ENCODE peak calls at places on chromosomes 11 and 22, in five cellular contexts. One of them, this sample, is unnamed.

GRCh38 chr11:58866788-58867187 is 22.3 kb upstream of the GLYATL2 start:
- DNase-seq in AG09309: no peak
- DNase-seq in lung: no peak
- DNase-seq in gastrocnemius medialis: no peak
- DNase-seq in fibroblast of pulmonary artery: no peak
- DNase-seq in this sample: no peak

GRCh38 chr22:36295247-36295646 is 42.3 kb downstream of the APOL1 start:
- DNase-seq in gastrocnemius medialis: no peak
- DNase-seq in fibroblast of pulmonary artery: no peak
- DNase-seq in lung: no peak
- DNase-seq in AG09309: no peak
- DNase-seq in this sample: no peak

GRCh38 chr11:4539603-4540219 is 5.3 kb upstream of the OR52M1 start:
- DNase-seq in fibroblast of pulmonary artery: peak
- DNase-seq in gastrocnemius medialis: no peak
- DNase-seq in AG09309: peak
- DNase-seq in lung: peak
- DNase-seq in this sample: peak

GRCh38 chr11:26649884-26650283 is 72.0 kb downstream of the SLC5A12 start:
- DNase-seq in AG09309: peak
- DNase-seq in lung: peak
- DNase-seq in fibroblast of pulmonary artery: peak
- DNase-seq in gastrocnemius medialis: no peak
- DNase-seq in this sample: peak

GRCh38 chr11:102390667-102391449 is 43.8 kb downstream of the BIRC2 start:
- DNase-seq in gastrocnemius medialis: peak
- DNase-seq in AG09309: peak
- DNase-seq in lung: peak
- DNase-seq in fibroblast of pulmonary artery: peak
- DNase-seq in this sample: peak

GRCh38 chr11:122229611-122230386 is 113.8 kb upstream of the BLID start:
- DNase-seq in gastrocnemius medialis: no peak
- DNase-seq in AG09309: no peak
- DNase-seq in lung: no peak
- DNase-seq in fibroblast of pulmonary artery: peak
- DNase-seq in this sample: no peak

GRCh38 chr11:105933666-105934065 is 88.4 kb downstream of the MSANTD4 start:
- DNase-seq in gastrocnemius medialis: no peak
- DNase-seq in AG09309: no peak
- DNase-seq in fibroblast of pulmonary artery: no peak
- DNase-seq in lung: no peak
- DNase-seq in this sample: no peak

GRCh38 chr22:40008726-40009125 is 14.0 kb downstream of the FAM83F start:
- DNase-seq in gastrocnemius medialis: no peak
- DNase-seq in AG09309: no peak
- DNase-seq in fibroblast of pulmonary artery: no peak
- DNase-seq in lung: no peak
- DNase-seq in this sample: no peak

GRCh38 chr11:68193018-68193417 is 20.1 kb downstream of the KMT5B start:
- DNase-seq in gastrocnemius medialis: no peak
- DNase-seq in AG09309: no peak
- DNase-seq in fibroblast of pulmonary artery: no peak
- DNase-seq in lung: no peak
- DNase-seq in this sample: no peak

GRCh38 chr11:124745835-124746620 is 6.0 kb downstream of the VSIG2 start:
- DNase-seq in lung: no peak
- DNase-seq in AG09309: no peak
- DNase-seq in fibroblast of pulmonary artery: no peak
- DNase-seq in gastrocnemius medialis: no peak
- DNase-seq in this sample: no peak

GRCh38 chr11:65921033-65921555 is 1.9 kb downstream of the DRAP1 start:
- DNase-seq in lung: no peak
- DNase-seq in AG09309: no peak
- DNase-seq in fibroblast of pulmonary artery: no peak
- DNase-seq in gastrocnemius medialis: no peak
- DNase-seq in this sample: no peak

GRCh38 chr11:74950374-74950969 is 1.4 kb downstream of the SPCS2 start:
- DNase-seq in lung: no peak
- DNase-seq in gastrocnemius medialis: no peak
- DNase-seq in AG09309: no peak
- DNase-seq in fibroblast of pulmonary artery: no peak
- DNase-seq in this sample: no peak

GRCh38 chr11:62054484-62055121 is 69.2 kb upstream of the INCENP start:
- DNase-seq in fibroblast of pulmonary artery: peak
- DNase-seq in gastrocnemius medialis: peak
- DNase-seq in AG09309: peak
- DNase-seq in lung: peak
- DNase-seq in this sample: no peak

GRCh38 chr11:15826826-15827225 is 529.5 kb downstream of the SOX6 start:
- DNase-seq in AG09309: no peak
- DNase-seq in lung: peak
- DNase-seq in fibroblast of pulmonary artery: peak
- DNase-seq in gastrocnemius medialis: no peak
- DNase-seq in this sample: no peak

GRCh38 chr11:128909438-128910125 is 18.4 kb downstream of the KCNJ5 start:
- DNase-seq in lung: no peak
- DNase-seq in fibroblast of pulmonary artery: no peak
- DNase-seq in AG09309: no peak
- DNase-seq in gastrocnemius medialis: no peak
- DNase-seq in this sample: no peak

GRCh38 chr22:43824724-43825485 is 12.8 kb upstream of the EFCAB6 start:
- DNase-seq in lung: no peak
- DNase-seq in AG09309: no peak
- DNase-seq in fibroblast of pulmonary artery: no peak
- DNase-seq in gastrocnemius medialis: no peak
- DNase-seq in this sample: no peak

GRCh38 chr22:38312261-38312800 is 4.9 kb downstream of the CSNK1E start:
- DNase-seq in lung: no peak
- DNase-seq in fibroblast of pulmonary artery: no peak
- DNase-seq in AG09309: no peak
- DNase-seq in gastrocnemius medialis: no peak
- DNase-seq in this sample: no peak

GRCh38 chr11:102225689-102226562 is 91.4 kb upstream of the BIRC3 start:
- DNase-seq in lung: no peak
- DNase-seq in gastrocnemius medialis: no peak
- DNase-seq in AG09309: no peak
- DNase-seq in fibroblast of pulmonary artery: peak
- DNase-seq in this sample: peak

GRCh38 chr11:124753624-124754023 is 1.6 kb upstream of the VSIG2 start:
- DNase-seq in gastrocnemius medialis: no peak
- DNase-seq in AG09309: no peak
- DNase-seq in lung: no peak
- DNase-seq in fibroblast of pulmonary artery: no peak
- DNase-seq in this sample: no peak

GRCh38 chr11:102061276-102061675 is 14.0 kb downstream of the CFAP300 start:
- DNase-seq in gastrocnemius medialis: no peak
- DNase-seq in fibroblast of pulmonary artery: peak
- DNase-seq in lung: no peak
- DNase-seq in AG09309: no peak
- DNase-seq in this sample: no peak

GRCh38 chr22:45891471-45891995 is 85.4 kb downstream of the WNT7B start:
- DNase-seq in AG09309: no peak
- DNase-seq in lung: no peak
- DNase-seq in fibroblast of pulmonary artery: no peak
- DNase-seq in gastrocnemius medialis: no peak
- DNase-seq in this sample: no peak

GRCh38 chr22:24067587-24068376 is 56.7 kb downstream of the CABIN1 start:
- DNase-seq in gastrocnemius medialis: no peak
- DNase-seq in fibroblast of pulmonary artery: no peak
- DNase-seq in AG09309: no peak
- DNase-seq in lung: no peak
- DNase-seq in this sample: no peak

GRCh38 chr11:416757-417621 is 2.2 kb upstream of the SIGIRR start:
- DNase-seq in gastrocnemius medialis: no peak
- DNase-seq in lung: no peak
- DNase-seq in fibroblast of pulmonary artery: peak
- DNase-seq in AG09309: no peak
- DNase-seq in this sample: no peak

GRCh38 chr11:2139118-2139490 is at the start of gene IGF2:
- DNase-seq in lung: no peak
- DNase-seq in AG09309: no peak
- DNase-seq in fibroblast of pulmonary artery: no peak
- DNase-seq in gastrocnemius medialis: no peak
- DNase-seq in this sample: no peak

GRCh38 chr22:44638966-44639739 is 62.9 kb upstream of the PRR5 start:
- DNase-seq in AG09309: no peak
- DNase-seq in gastrocnemius medialis: peak
- DNase-seq in lung: no peak
- DNase-seq in fibroblast of pulmonary artery: peak
- DNase-seq in this sample: no peak

GRCh38 chr11:33377100-33377851 is 120.1 kb downstream of the HIPK3 start:
- DNase-seq in lung: no peak
- DNase-seq in AG09309: no peak
- DNase-seq in gastrocnemius medialis: no peak
- DNase-seq in fibroblast of pulmonary artery: peak
- DNase-seq in this sample: no peak

DNA sequence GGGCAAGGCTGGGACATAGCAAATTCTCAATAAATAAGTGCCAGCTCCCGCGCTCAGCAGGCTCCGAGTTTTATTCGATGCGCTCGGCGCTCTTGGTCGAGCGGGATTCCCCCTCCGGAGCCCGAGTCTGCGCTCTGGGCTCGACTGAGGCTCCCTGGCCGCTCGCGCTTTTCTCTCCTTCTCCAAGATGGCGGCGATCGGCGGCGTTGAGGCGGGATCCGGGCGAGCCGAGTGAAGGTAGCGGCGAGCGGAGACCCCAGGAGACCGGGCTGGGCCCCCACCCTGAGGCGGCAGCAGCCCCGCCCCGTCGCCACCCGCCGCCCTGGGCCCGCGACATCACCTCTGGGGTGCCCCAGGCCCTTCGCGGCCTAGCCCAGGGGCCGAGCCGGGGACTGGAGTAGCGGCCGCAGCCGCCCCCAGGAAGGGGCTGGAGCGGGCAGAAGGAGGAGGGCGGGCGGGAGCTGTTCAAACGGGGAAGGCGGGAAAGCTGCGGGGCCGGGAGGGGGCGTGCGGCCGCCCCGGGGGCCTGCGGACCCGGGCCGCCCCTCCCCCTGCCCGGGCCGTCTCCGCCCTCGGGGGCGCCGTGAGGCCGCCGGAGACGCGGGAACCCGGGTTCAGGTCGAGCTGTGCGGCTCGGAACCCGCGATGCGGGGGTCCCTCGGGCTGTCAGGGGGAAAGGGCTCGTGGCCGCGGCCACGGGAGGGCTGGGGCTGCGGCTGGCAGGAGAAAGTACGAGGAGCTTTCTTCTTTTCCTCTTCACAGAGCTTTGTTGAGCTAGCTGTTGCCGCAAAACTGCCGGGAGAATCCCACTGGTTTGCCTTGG is at the start of gene HMGXB4:
- DNase-seq in gastrocnemius medialis: peak
- DNase-seq in lung: peak
- DNase-seq in AG09309: peak
- DNase-seq in fibroblast of pulmonary artery: peak
- DNase-seq in this sample: peak
- TF ChIP-seq CTCF in gastrocnemius medialis: no peak
- TF ChIP-seq CTCF in lung: no peak
- TF ChIP-seq CTCF in AG09309: no peak
- TF ChIP-seq CTCF in fibroblast of pulmonary artery: no peak
- TF ChIP-seq CTCF in this sample: no peak

GRCh38 chr11:12087075-12087775 is 23.2 kb upstream of the MICAL2 start:
- DNase-seq in fibroblast of pulmonary artery: peak
- DNase-seq in gastrocnemius medialis: no peak
- DNase-seq in lung: no peak
- DNase-seq in AG09309: peak
- DNase-seq in this sample: no peak
- TF ChIP-seq CTCF in fibroblast of pulmonary artery: peak
- TF ChIP-seq CTCF in gastrocnemius medialis: no peak
- TF ChIP-seq CTCF in lung: no peak
- TF ChIP-seq CTCF in AG09309: peak
- TF ChIP-seq CTCF in this sample: no peak

DNA sequence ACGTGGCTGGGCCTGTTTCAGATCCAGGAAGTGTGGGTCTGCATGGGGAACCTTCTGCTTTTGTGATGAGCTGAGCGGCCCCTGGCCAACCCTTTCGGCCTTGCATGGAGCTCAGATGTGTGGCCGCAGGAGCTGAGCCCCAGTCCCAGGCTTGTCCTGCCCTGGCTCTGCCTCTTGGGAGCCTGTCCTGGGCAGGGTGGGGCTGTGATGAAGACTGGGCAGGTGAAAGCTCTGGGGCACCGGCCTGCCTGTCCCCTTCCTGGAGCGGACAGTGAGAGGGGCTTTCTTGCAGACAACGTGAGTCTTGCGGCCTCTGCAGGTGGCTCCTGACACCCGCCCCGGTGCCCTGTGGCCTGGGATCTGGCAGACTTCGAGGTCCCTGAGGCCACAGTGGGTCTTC is 1296.6 kb downstream of the BRD1 start:
- DNase-seq in gastrocnemius medialis: no peak
- DNase-seq in AG09309: no peak
- DNase-seq in fibroblast of pulmonary artery: no peak
- DNase-seq in lung: no peak
- DNase-seq in this sample: no peak
- TF ChIP-seq CTCF in gastrocnemius medialis: no peak
- TF ChIP-seq CTCF in AG09309: no peak
- TF ChIP-seq CTCF in fibroblast of pulmonary artery: no peak
- TF ChIP-seq CTCF in lung: no peak
- TF ChIP-seq CTCF in this sample: no peak

GRCh38 chr22:22945195-22945594 is 57.6 kb downstream of the IGLL5 start:
- DNase-seq in fibroblast of pulmonary artery: no peak
- DNase-seq in AG09309: no peak
- DNase-seq in gastrocnemius medialis: no peak
- DNase-seq in lung: no peak
- DNase-seq in this sample: no peak

GRCh38 chr22:22944268-22944985 is 56.8 kb downstream of the IGLL5 start:
- DNase-seq in fibroblast of pulmonary artery: no peak
- DNase-seq in lung: no peak
- DNase-seq in AG09309: no peak
- DNase-seq in gastrocnemius medialis: no peak
- DNase-seq in this sample: no peak

GRCh38 chr22:22941831-22942510 is 54.4 kb downstream of the IGLL5 start:
- DNase-seq in fibroblast of pulmonary artery: no peak
- DNase-seq in AG09309: no peak
- DNase-seq in lung: no peak
- DNase-seq in gastrocnemius medialis: no peak
- DNase-seq in this sample: no peak

GRCh38 chr22:22942511-22943329 is 55.1 kb downstream of the IGLL5 start:
- DNase-seq in fibroblast of pulmonary artery: peak
- DNase-seq in lung: peak
- DNase-seq in AG09309: no peak
- DNase-seq in gastrocnemius medialis: no peak
- DNase-seq in this sample: no peak

DNA sequence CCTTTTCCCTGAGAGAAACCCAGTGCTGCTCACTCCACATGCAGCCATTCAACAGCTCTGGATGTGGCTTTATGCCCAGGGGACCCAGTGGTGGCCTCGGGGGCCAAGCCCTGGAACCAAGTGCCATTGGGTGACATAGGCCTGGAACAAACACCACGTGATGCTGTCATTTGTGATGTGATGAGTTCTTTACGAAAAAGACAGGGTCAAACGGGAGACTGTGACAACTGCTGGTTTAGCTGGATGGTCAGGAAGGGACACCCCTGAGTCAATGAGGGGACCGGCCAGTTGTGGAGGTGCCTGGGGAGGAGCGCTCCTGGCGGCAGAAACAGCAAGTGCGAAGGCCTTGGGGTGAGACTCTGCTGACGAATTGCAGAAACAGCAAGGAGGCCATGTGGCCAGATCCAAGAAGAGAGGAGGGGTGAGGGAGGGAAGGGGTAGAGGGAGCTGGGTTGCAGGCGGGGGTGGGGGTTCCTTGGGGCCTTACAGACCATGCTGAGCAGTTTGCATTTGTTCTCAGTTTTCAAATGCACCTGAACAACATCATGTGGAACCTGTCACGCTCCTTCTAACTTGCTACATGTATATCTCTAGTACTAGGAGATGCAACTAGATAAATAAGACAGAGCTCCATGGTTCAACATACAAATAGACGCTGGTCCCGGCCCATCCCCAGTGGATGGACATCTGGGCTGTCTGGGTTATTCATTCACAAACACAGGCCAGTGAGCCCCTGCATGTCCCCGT is 56.1 kb downstream of the IGLL5 start:
- DNase-seq in gastrocnemius medialis: no peak
- DNase-seq in fibroblast of pulmonary artery: no peak
- DNase-seq in AG09309: no peak
- DNase-seq in lung: no peak
- DNase-seq in this sample: no peak
- TF ChIP-seq CTCF in gastrocnemius medialis: no peak
- TF ChIP-seq CTCF in fibroblast of pulmonary artery: no peak
- TF ChIP-seq CTCF in AG09309: no peak
- TF ChIP-seq CTCF in lung: no peak
- TF ChIP-seq CTCF in this sample: no peak

This sample was measured in AG04450.